ENCODE peak calls at places on chromosomes 5 and 9, in nine cellular contexts. R is adrenal gland; J is neural crest cell; E is psoas muscle; K is fibroblast of the aortic adventitia; G is CD8-positive, alpha-beta T cell; S is breast epithelium; F is HFF-Myc; I is NB4. C is an unnamed sample.
A peak's percentile ranks its signal among the peaks of the same experiment; 100 is the strongest.

GRCh38 chr9:134145262-134145661 is 9.4 kb downstream of the WDR5 start:
- DNase-seq in R (no peak), J (no peak), E (no peak), K (no peak), G (no peak), S (no peak), F (no peak), I (no peak), C (no peak)

GRCh38 chr5:129135633-129136032 is 41.1 kb downstream of the ISOC1 start:
- DNase-seq in R (no peak), J (no peak), E (no peak), K (no peak), G (no peak), S (no peak), F (no peak), I (peak; percentile 26), C (no peak)

GRCh38 chr5:75662080-75662479 is 50.8 kb downstream of the ANKDD1B start:
- DNase-seq in R (no peak), J (no peak), E (no peak), K (no peak), G (no peak), S (no peak), F (no peak), I (no peak), C (no peak)

GRCh38 chr5:91367374-91367773 is 15.7 kb downstream of the ARRDC3 start:
- DNase-seq in R (peak; percentile 42), J (no peak), E (no peak), K (peak; percentile 11), G (no peak), S (no peak), F (no peak), I (no peak), C (no peak)

GRCh38 chr9:2337131-2337530 is 284.5 kb upstream of the VLDLR start:
- DNase-seq in R (no peak), J (no peak), E (no peak), K (no peak), G (no peak), S (no peak), F (no peak), I (no peak), C (no peak)

GRCh38 chr5:98248949-98249348 is 524.5 kb upstream of the RGMB start:
- DNase-seq in R (no peak), J (no peak), E (no peak), K (peak; percentile 97), G (no peak), S (no peak), F (no peak), I (no peak), C (peak; percentile 85)

GRCh38 chr5:84382363-84383295 is 2.1 kb downstream of the EDIL3 start:
- DNase-seq in R (peak; percentile 37), J (peak; percentile 24), E (peak; percentile 39), K (peak; percentile 64), G (no peak), S (no peak), F (no peak), I (peak; percentile 69), C (no peak)

GRCh38 chr5:77312411-77312810 is 101.9 kb downstream of the PDE8B start:
- DNase-seq in R (peak; percentile 66), J (no peak), E (no peak), K (peak; percentile 18), G (no peak), S (no peak), F (peak; percentile 20), I (no peak), C (peak; percentile 32)

GRCh38 chr9:126658201-126658600 is 44.5 kb downstream of the LMX1B start:
- DNase-seq in R (no peak), J (no peak), E (no peak), K (no peak), G (no peak), S (no peak), F (no peak), I (no peak), C (no peak)

GRCh38 chr5:148384389-148384756 is 615 bp downstream of the FBXO38 start:
- DNase-seq in R (no peak), J (no peak), E (no peak), K (peak; percentile 6), G (no peak), S (no peak), F (no peak), I (no peak), C (no peak)

GRCh38 chr5:129511291-129511690 is 51.2 kb downstream of the ADAMTS19 start:
- DNase-seq in R (no peak), J (no peak), E (no peak), K (no peak), G (no peak), S (no peak), F (no peak), I (no peak), C (no peak)

GRCh38 chr5:155024015-155024414 is 10.5 kb downstream of the KIF4B start:
- DNase-seq in R (no peak), J (no peak), E (no peak), K (no peak), G (no peak), S (no peak), F (no peak), I (no peak), C (no peak)

GRCh38 chr9:17116400-17116837 is 18.4 kb upstream of the CNTLN start:
- DNase-seq in R (no peak), J (no peak), E (no peak), K (peak; percentile 64), G (no peak), S (no peak), F (peak; percentile 29), I (peak; percentile 67), C (peak; percentile 57)
- TF ChIP-seq CTCF in R (peak; percentile 64), J (peak; percentile 71), E (peak; percentile 59), K (peak; percentile 41), G (no peak), S (peak; percentile 44), F (peak; percentile 10), I (peak; percentile 48), C (peak; percentile 81)

GRCh38 chr9:113588242-113588810 is 124.8 kb downstream of the RGS3 start:
- DNase-seq in R (no peak), J (no peak), E (peak; percentile 48), K (no peak), G (no peak), S (no peak), F (no peak), I (no peak), C (no peak)

GRCh38 chr9:113588936-113589335 is 125.4 kb downstream of the RGS3 start:
- DNase-seq in R (no peak), J (no peak), E (peak; percentile 23), K (no peak), G (no peak), S (no peak), F (no peak), I (no peak), C (no peak)

GRCh38 chr9:113589407-113589806 is 125.9 kb downstream of the RGS3 start:
- DNase-seq in R (peak; percentile 42), J (no peak), E (peak; percentile 59), K (no peak), G (no peak), S (no peak), F (no peak), I (no peak), C (no peak)

GRCh38 chr9:113585555-113585954 is 122.0 kb downstream of the RGS3 start:
- DNase-seq in R (no peak), J (no peak), E (peak; percentile 9), K (no peak), G (no peak), S (no peak), F (no peak), I (no peak), C (no peak)

DNA sequence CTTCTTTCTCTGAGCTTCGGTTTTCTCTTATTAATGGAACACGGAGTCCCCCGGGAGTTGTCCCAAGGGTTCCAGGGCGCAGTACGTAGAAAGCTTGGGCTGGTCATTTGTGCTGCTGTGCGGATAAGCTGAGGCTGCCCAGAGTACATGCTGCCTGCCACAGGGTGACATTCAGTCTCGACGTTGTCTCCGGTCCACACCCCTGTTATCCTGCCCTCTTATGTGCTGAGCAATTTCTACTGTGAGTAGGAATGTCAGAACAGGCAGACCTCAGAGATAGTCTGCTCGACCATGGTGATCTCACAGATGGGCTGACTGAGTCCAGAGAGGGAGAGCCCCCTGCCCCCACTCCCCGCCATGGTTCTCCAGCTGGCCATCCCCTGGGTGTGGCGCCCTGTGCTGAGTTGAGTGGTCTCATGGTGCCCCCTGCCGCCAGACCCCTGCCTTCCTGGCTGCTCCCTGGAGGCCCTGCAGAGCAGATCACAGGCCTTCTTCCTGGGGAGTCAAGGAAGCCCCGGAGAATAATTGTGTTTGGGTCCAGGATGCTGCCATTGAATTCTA is 124.0 kb downstream of the RGS3 start:
- DNase-seq in R (no peak), J (peak; percentile 67), E (peak; percentile 82), K (peak; percentile 47), G (peak; percentile 28), S (no peak), F (no peak), I (peak; percentile 45), C (no peak)
- TF ChIP-seq CTCF in R (peak; percentile 44), J (peak; percentile 61), E (peak; percentile 53), K (peak; percentile 54), G (no peak), S (no peak), F (peak; percentile 58), I (peak; percentile 20), C (no peak)

GRCh38 chr9:79955300-79955699 is 383.5 kb downstream of the TLE4 start:
- DNase-seq in R (peak; percentile 2), J (no peak), E (peak; percentile 48), K (peak; percentile 10), G (no peak), S (no peak), F (no peak), I (peak; percentile 2), C (no peak)
- TF ChIP-seq CTCF in R (peak; percentile 26), J (no peak), E (peak; percentile 21), K (peak; percentile 39), G (no peak), S (no peak), F (peak; percentile 37), I (peak; percentile 30), C (peak; percentile 68)

GRCh38 chr5:55749387-55749786 is 11.5 kb downstream of the DDX4 start:
- DNase-seq in R (no peak), J (no peak), E (no peak), K (no peak), G (no peak), S (no peak), F (no peak), I (no peak), C (no peak)

GRCh38 chr5:55750063-55750462 is 12.2 kb downstream of the DDX4 start:
- DNase-seq in R (no peak), J (no peak), E (no peak), K (no peak), G (no peak), S (no peak), F (no peak), I (no peak), C (no peak)

GRCh38 chr5:55747778-55748318 is 10.0 kb downstream of the DDX4 start:
- DNase-seq in R (no peak), J (no peak), E (no peak), K (no peak), G (no peak), S (no peak), F (no peak), I (no peak), C (no peak)

DNA sequence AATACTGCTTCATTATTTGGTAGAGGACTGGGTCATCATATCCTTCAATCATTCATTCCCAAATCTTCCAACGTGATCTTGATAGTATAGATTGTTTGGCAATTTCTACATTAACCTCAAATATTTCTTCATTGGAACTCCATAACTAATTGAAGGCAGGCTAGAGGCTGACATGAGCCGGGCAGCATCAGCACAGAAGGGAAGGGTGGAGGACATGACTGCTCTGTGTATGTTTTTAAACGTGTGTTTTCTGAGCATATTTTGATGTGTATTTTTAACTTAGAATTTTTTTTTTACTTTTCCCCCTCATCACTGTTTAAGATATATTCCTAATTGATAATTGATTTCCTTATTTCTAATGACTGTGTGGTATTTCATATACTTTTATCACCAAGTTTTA is 12.6 kb downstream of the DDX4 start:
- DNase-seq in R (no peak), J (no peak), E (no peak), K (no peak), G (no peak), S (no peak), F (no peak), I (no peak), C (no peak)
- TF ChIP-seq CTCF in R (no peak), J (no peak), E (no peak), K (no peak), G (no peak), S (no peak), F (no peak), I (no peak), C (no peak)

C was measured in HFFc6.